ENCODE peak calls at places on chromosome 14, in seven cellular contexts. K, C, S, H, L, N and O are unnamed samples.

GRCh38 chr14:64763801-64764511 is 59.7 kb downstream of the PLEKHG3 start:
- DNase-seq in C (no peak), L (no peak), S (no peak), N (no peak), K (no peak), H (no peak), O (peak)

GRCh38 chr14:23123419-23123818 is 4.4 kb upstream of the CEBPE start:
- DNase-seq in K (no peak), C (peak), N (no peak), S (peak), H (peak), L (peak), O (no peak)

GRCh38 chr14:30211326-30211725 is 283.7 kb upstream of the PRKD1 start:
- DNase-seq in N (no peak), C (no peak), S (no peak), H (no peak), L (no peak), K (no peak), O (no peak)

GRCh38 chr14:61812347-61813100 is 50.3 kb downstream of the SNAPC1 start:
- DNase-seq in K (no peak), H (no peak), C (no peak), N (peak), L (no peak), S (no peak), O (peak)

GRCh38 chr14:65465584-65465983 is 53.1 kb downstream of the FUT8 start:
- DNase-seq in K (no peak), C (no peak), S (no peak), L (no peak), N (no peak), H (no peak), O (no peak)

GRCh38 chr14:39666386-39666785 is 234.2 kb upstream of the FBXO33 start:
- DNase-seq in C (no peak), L (no peak), H (no peak), S (no peak), K (no peak), N (no peak), O (no peak)

GRCh38 chr14:104881369-104881979 is 16.4 kb downstream of the CEP170B start:
- DNase-seq in K (no peak), S (no peak), H (no peak), N (peak), C (no peak), L (no peak), O (no peak)

GRCh38 chr14:37622231-37622923 is 26.9 kb downstream of the TTC6 start:
- DNase-seq in N (peak), K (no peak), S (no peak), C (no peak), H (no peak), L (no peak), O (no peak)

GRCh38 chr14:99177046-99177655 is 94.8 kb downstream of the BCL11B start:
- DNase-seq in K (no peak), C (no peak), H (peak), S (no peak), N (no peak), L (peak), O (no peak)

GRCh38 chr14:99123208-99123870 is 148.7 kb downstream of the BCL11B start:
- DNase-seq in S (no peak), C (peak), H (no peak), K (no peak), L (no peak), N (no peak), O (no peak)

GRCh38 chr14:24721772-24722171 is 87.8 kb upstream of the GZMB start:
- DNase-seq in H (no peak), K (no peak), S (no peak), L (no peak), N (no peak), C (no peak), O (no peak)

GRCh38 chr14:77314043-77314442 is 6.6 kb downstream of the POMT2 start:
- DNase-seq in K (no peak), N (no peak), H (no peak), S (no peak), L (peak), C (no peak), O (no peak)

GRCh38 chr14:29858299-29858698 is 69.3 kb downstream of the PRKD1 start:
- DNase-seq in S (no peak), C (no peak), N (no peak), K (no peak), L (peak), H (no peak), O (no peak)

GRCh38 chr14:23118506-23119361 is at the start of gene CEBPE:
- DNase-seq in L (no peak), C (no peak), S (no peak), H (no peak), K (no peak), N (no peak), O (no peak)

GRCh38 chr14:58677525-58677924 is 39.8 kb downstream of the DACT1 start:
- DNase-seq in S (no peak), C (no peak), N (no peak), K (no peak), H (no peak), L (no peak), O (no peak)

GRCh38 chr14:64387232-64387737 is 868 bp upstream of the MTHFD1 start:
- DNase-seq in H (no peak), S (no peak), N (no peak), L (no peak), C (no peak), K (no peak), O (no peak)

GRCh38 chr14:91685600-91685999 is 46.3 kb downstream of the CATSPERB start:
- DNase-seq in N (no peak), C (no peak), K (no peak), L (no peak), S (no peak), H (no peak), O (no peak)

GRCh38 chr14:90398315-90398811 is 1.5 kb downstream of the CALM1 start:
- DNase-seq in K (no peak), N (peak), H (no peak), C (peak), L (peak), S (no peak), O (peak)

GRCh38 chr14:68363841-68364711 is 428.8 kb downstream of the ZFP36L1 start:
- DNase-seq in C (no peak), H (no peak), K (no peak), S (peak), L (peak), N (peak), O (peak)

GRCh38 chr14:76430475-76430980 is 54.6 kb downstream of the ESRRB start:
- DNase-seq in C (no peak), S (no peak), K (no peak), N (no peak), L (no peak), H (no peak), O (no peak)

GRCh38 chr14:65134651-65135579 is 32.6 kb upstream of the MAX start:
- DNase-seq in K (no peak), C (no peak), H (peak), S (no peak), L (no peak), N (no peak), O (no peak)

GRCh38 chr14:23056257-23056955 is 914 bp downstream of the CDH24 start:
- DNase-seq in K (peak), L (peak), S (peak), C (peak), H (no peak), N (peak), O (no peak)

GRCh38 chr14:34043627-34044372 is 92.9 kb upstream of the EGLN3 start:
- DNase-seq in N (no peak), L (peak), C (no peak), S (no peak), K (peak), H (no peak), O (no peak)

GRCh38 chr14:89667983-89668382 is 250.9 kb upstream of the FOXN3 start:
- DNase-seq in S (no peak), H (no peak), L (no peak), C (no peak), K (no peak), N (peak), O (no peak)

GRCh38 chr14:87888136-87888999 is 104.6 kb downstream of the GALC start:
- DNase-seq in S (peak), L (no peak), H (no peak), N (peak), K (no peak), C (no peak), O (no peak)

GRCh38 chr14:99612737-99613330 is 8.8 kb upstream of the CCDC85C start:
- DNase-seq in L (no peak), C (no peak), N (no peak), H (no peak), S (no peak), K (no peak), O (no peak)

GRCh38 chr14:61752626-61753025 is 9.6 kb upstream of the SNAPC1 start:
- DNase-seq in L (no peak), N (no peak), K (no peak), H (no peak), C (no peak), S (no peak), O (no peak)

GRCh38 chr14:52299692-52300278 is 14.3 kb upstream of the PTGER2 start:
- DNase-seq in L (no peak), K (peak), N (peak), H (no peak), C (no peak), S (no peak), O (no peak)

GRCh38 chr14:99360774-99361595 is 89.0 kb upstream of the BCL11B start:
- DNase-seq in K (peak), S (no peak), H (no peak), L (no peak), C (no peak), N (no peak), O (no peak)

GRCh38 chr14:46063872-46064271 is 587.7 kb downstream of the RPL10L start:
- DNase-seq in C (no peak), H (no peak), K (no peak), L (no peak), N (no peak), S (no peak), O (no peak)

GRCh38 chr14:23399591-23399990 is 8.5 kb downstream of the MYH6 start:
- DNase-seq in N (peak), S (no peak), L (no peak), C (no peak), K (no peak), H (no peak), O (no peak)

GRCh38 chr14:90545431-90545830 is 148.6 kb downstream of the CALM1 start:
- DNase-seq in S (no peak), H (no peak), N (no peak), L (no peak), C (no peak), K (no peak), O (no peak)

GRCh38 chr14:23162800-23163199 is 20.7 kb downstream of the SLC7A8 start:
- DNase-seq in L (no peak), C (no peak), K (no peak), H (no peak), S (no peak), N (no peak), O (no peak)

DNA sequence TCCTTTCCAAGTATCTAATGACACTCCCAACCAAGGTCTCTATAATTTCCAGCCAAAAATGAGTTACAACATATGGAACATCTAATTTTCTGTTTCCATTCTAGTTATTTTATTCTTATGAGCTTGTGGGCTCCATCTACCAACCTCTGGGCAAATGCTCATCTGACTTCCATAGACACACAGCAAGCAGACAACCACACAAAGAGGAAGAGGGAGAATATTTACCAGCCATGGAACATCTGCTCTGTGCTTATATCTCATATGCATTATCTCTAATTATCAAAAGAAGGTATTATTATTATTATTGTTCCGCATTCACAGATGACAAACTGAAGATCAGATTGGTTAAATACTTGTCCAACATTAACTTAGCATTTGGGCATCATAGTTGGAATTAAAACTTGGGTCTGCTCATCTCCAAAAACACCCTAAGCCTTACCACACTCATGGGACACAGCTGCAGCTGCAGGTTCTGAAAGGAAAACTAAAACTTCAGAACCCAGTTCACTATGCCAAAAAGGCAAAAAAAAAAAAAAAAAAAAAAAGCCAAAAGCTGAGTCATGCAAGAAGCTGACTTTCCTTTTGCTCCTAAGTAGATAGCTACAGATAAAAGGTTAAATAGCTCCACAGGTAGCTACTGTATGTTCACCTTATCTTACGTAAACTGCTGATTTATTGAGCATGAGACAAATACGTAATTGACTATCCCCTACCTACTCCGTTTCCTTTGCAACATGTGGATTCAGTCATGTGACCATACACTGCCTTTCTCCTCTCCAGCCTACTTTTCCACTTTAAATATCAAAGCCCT is 23.6 kb upstream of the TCL1B start:
- DNase-seq in K (no peak), L (no peak), H (no peak), C (no peak), N (no peak), S (no peak), O (no peak)
- H3K27ac ChIP-seq in K (no peak), L (no peak), H (no peak), C (no peak), N (no peak), S (no peak), O (no peak)

DNA sequence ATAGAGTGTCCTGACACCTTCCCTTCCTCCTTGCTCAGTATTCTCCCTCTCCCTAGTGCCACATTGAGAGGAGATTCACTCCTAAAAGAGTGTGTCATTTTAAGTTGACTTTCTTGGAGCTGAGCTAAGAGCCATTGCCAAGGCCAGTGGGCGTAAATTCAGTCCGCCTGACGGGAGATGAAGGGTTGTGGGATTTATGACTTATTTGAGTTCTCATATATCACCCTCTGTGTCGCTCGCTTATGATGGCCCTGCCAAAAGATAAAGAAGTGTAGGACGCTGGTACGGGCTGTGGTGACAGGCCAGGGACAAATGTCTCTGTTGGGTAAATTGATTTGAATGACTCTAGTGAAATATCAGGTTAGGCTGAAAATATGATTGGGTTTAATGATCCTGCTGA is 867.4 kb downstream of the NRXN3 start:
- DNase-seq in H (no peak), S (no peak), L (no peak), N (no peak), K (no peak), C (no peak), O (no peak)
- TF ChIP-seq CTCF in H (no peak), S (no peak), L (no peak), N (no peak), K (no peak), C (no peak), O (no peak)

DNA sequence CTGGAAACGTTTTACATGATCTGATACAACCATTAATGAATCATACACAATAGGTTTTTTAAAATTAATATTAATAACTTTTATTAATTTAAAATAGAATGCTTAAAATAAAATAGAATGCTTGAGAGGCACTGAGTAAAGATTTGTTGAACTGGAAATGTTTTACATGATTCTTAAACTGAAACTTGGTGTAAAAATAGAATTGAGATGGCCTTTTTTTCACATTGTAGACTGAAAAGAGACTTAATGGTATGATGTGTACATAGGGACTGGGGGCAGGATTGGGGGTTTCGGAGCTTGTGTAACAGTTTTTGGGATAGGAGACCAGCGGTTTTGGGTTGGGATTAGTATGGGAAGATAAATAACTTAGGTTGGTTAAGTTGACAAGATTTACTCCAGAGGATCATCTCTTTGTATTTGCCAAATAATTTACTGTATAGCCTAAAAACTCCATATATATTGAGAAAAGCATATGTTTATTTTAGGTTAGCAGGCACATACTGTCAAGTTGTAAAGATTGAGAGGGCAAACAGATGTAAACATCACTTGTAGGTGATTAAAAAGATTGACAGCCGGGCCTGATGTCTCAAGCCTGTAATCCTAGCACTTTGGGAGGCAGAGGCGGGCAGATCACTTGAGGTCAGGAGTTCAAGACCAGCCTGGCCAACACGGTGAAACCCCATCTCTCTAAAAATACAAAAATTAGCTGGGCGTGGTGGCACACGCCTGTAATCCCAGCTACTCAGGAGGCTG is 2.0 kb upstream of the ZNF410 start:
- DNase-seq in N (no peak), H (no peak), C (no peak), L (no peak), K (no peak), S (no peak), O (no peak)
- H3K4me3 ChIP-seq in N (no peak), H (no peak), C (no peak), L (no peak), K (no peak), S (no peak), O (no peak)

DNA sequence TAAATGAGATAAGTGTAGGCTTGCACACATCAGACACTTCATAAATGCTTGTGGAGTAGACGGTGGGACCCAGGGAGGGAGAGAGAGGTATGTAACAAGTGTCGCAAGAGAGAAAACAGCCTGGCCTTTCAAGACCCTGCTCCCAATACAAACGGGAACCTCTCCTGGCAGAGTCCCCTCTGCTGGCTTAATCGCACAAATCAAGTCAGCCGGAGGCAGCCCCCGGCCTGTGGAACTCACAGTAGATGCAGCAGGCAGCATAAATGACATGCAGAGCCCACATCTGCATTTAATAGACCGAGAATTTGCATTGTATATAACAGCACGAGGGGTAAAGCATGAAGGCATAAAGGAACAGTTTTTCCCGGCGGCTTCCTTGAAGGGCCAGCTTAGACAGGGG is 730 bp downstream of the RTL1 start:
- DNase-seq in K (no peak), N (peak), L (no peak), H (no peak), S (no peak), C (peak), O (no peak)
- H3K27ac ChIP-seq in K (no peak), N (no peak), L (no peak), H (no peak), S (no peak), C (no peak), O (no peak)

DNA sequence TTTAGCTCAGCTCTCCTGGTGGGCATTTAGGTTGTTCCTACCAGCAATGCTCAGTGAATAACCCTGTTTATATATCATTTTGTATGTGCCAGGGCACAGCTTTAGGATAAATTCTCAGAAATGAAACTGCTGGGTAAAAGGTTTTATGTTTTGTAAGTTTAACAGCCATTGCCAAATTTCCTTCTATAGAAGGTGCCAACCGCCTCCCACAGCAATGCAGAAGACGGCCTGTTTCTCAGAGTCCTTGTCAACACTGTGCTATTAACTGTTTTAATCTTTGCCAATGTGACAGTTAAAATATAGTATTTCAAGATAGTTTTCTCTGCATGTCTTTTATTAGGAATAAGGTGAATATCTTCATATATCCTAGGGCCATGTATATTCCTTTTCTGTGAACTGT is 65.0 kb downstream of the PPP1R13B start:
- DNase-seq in N (no peak), S (no peak), H (no peak), C (no peak), K (no peak), L (no peak), O (no peak)
- TF ChIP-seq CTCF in N (no peak), S (no peak), H (no peak), C (no peak), K (no peak), L (no peak), O (no peak)

GRCh38 chr14:21382095-21382494 is 1.7 kb downstream of the SUPT16H start:
- DNase-seq in S (no peak), L (no peak), K (no peak), C (no peak), N (no peak), H (no peak), O (no peak)

GRCh38 chr14:21383848-21384493 is at the start of gene SUPT16H:
- DNase-seq in K (peak), H (peak), S (peak), L (peak), C (peak), N (peak), O (peak)

GRCh38 chr14:21382886-21383847 is 652 bp downstream of the SUPT16H start:
- DNase-seq in H (no peak), S (peak), K (no peak), L (peak), C (peak), N (peak), O (peak)

GRCh38 chr14:21384494-21384851 is 654 bp upstream of the SUPT16H start:
- DNase-seq in N (no peak), K (no peak), C (no peak), H (no peak), L (no peak), S (no peak), O (no peak)

GRCh38 chr14:21385170-21385904 is 1.5 kb upstream of the SUPT16H start:
- DNase-seq in K (no peak), N (no peak), H (no peak), C (no peak), S (no peak), L (no peak), O (no peak)
- H3K4me3 ChIP-seq in K (no peak), N (no peak), H (no peak), C (no peak), S (no peak), L (no peak), O (no peak)